ENCODE peak calls at places on chromosomes 2 and 18, in five cellular contexts. U is neuronal stem cell, A is IMR-90, C is H1, P is mesendoderm. Z is an unnamed sample. For H3K36me3, the result is how much of the 10 kb centered on the place peaks cover.

GRCh38 chr2:195672674-195673073 is 15.6 kb downstream of the SLC39A10 start:
- DNase-seq in U (no peak), A (no peak), C (no peak), P (peak), Z (no peak)

GRCh38 chr2:33412920-33413319 is 63.5 kb upstream of the RASGRP3 start:
- DNase-seq in U (no peak), A (peak), C (no peak), P (peak), Z (peak)

GRCh38 chr18:26875040-26875654 is 9.6 kb upstream of the AQP4 start:
- DNase-seq in U (no peak), A (no peak), C (no peak), P (no peak), Z (no peak)

GRCh38 chr2:213316001-213316735 is 31.9 kb downstream of the SPAG16 start:
- DNase-seq in U (no peak), A (peak), C (no peak), P (peak), Z (peak)

GRCh38 chr2:85134255-85135065 is 1.3 kb downstream of the TCF7L1 start:
- DNase-seq in U (peak), A (peak), C (no peak), P (peak), Z (peak)

GRCh38 chr2:57343391-57344006 is 703.1 kb upstream of the VRK2 start:
- DNase-seq in U (no peak), A (no peak), C (no peak), P (peak), Z (no peak)

GRCh38 chr2:160349306-160349705 is 144.3 kb downstream of the RBMS1 start:
- DNase-seq in U (no peak), A (peak), C (no peak), P (no peak), Z (no peak)

GRCh38 chr18:27860701-27861107 is 316.2 kb downstream of the CDH2 start:
- DNase-seq in U (no peak), A (peak), C (no peak), P (peak), Z (peak)

GRCh38 chr2:96509114-96509846 is 4.1 kb upstream of the NEURL3 start:
- DNase-seq in U (peak), A (peak), C (peak), P (peak), Z (peak)

GRCh38 chr2:153373510-153374279 is 104.9 kb downstream of the RPRM start:
- DNase-seq in U (no peak), A (no peak), C (no peak), P (no peak), Z (no peak)

GRCh38 chr2:27753744-27754588 is 17.6 kb upstream of the MRPL33 start:
- DNase-seq in U (peak), A (peak), C (peak), P (peak), Z (peak)
- H3K4me3 ChIP-seq in U (no peak), A (no peak), C (no peak), P (no peak), Z (no peak)

DNA sequence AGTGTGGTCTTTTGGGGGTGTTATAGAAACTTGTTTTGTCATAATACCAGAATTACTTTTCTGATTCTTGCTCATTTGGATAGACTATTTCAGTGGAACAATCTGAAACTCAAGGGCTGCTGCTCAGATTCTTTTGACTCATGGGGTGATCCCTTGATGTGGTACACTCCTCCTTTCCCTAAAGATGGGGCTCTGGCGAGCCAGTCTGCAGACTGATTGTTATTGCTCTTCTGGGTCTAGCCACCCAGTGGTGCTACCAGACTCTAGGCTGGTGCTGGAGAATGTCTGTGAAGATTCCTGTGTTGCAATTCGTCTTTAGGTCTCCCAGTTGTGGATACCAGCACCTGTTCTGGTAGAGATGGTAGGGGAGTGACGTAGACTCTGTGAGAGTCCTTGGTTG is 4.2 kb upstream of the MARS2 start:
- DNase-seq in U (no peak), A (no peak), C (no peak), P (no peak), Z (no peak)
- H3K36me3 ChIP-seq in U (under half), A (under half), C (under half), P (under half), Z (under half)

GRCh38 chr2:239834143-239834542 is 191.0 kb downstream of the NDUFA10 start:
- DNase-seq in U (no peak), A (no peak), C (no peak), P (no peak), Z (no peak)
- H2BK15ac ChIP-seq in U (no peak), A (no peak), C (no peak), P (no peak), Z (no peak)

GRCh38 chr2:37657471-37657870 is 14.0 kb downstream of the CDC42EP3 start:
- DNase-seq in U (no peak), A (no peak), C (no peak), P (no peak), Z (no peak)

GRCh38 chr2:37659723-37660122 is 11.7 kb downstream of the CDC42EP3 start:
- DNase-seq in U (no peak), A (no peak), C (no peak), P (no peak), Z (no peak)

GRCh38 chr2:37656512-37657423 is 14.7 kb downstream of the CDC42EP3 start:
- DNase-seq in U (peak), A (no peak), C (peak), P (peak), Z (peak)

GRCh38 chr2:37655442-37655841 is 16.0 kb downstream of the CDC42EP3 start:
- DNase-seq in U (no peak), A (no peak), C (no peak), P (no peak), Z (no peak)

GRCh38 chr2:37658682-37659081 is 12.8 kb downstream of the CDC42EP3 start:
- DNase-seq in U (no peak), A (no peak), C (no peak), P (peak), Z (no peak)
- H3K4me3 ChIP-seq in U (no peak), A (no peak), C (no peak), P (no peak), Z (no peak)

GRCh38 chr2:9416267-9416961 is 6.9 kb downstream of the ITGB1BP1 start:
- DNase-seq in U (no peak), A (no peak), C (no peak), P (no peak), Z (no peak)

GRCh38 chr2:9415770-9416169 is 7.6 kb downstream of the ITGB1BP1 start:
- DNase-seq in U (no peak), A (peak), C (no peak), P (no peak), Z (no peak)

GRCh38 chr2:9410108-9410507 is 13.2 kb downstream of the ITGB1BP1 start:
- DNase-seq in U (no peak), A (no peak), C (no peak), P (no peak), Z (no peak)

GRCh38 chr2:9408641-9409151 is 14.6 kb downstream of the ITGB1BP1 start:
- DNase-seq in U (no peak), A (no peak), C (no peak), P (no peak), Z (no peak)

GRCh38 chr2:9412756-9413155 is 10.6 kb downstream of the ITGB1BP1 start:
- DNase-seq in U (no peak), A (no peak), C (no peak), P (no peak), Z (no peak)
- H3K36me3 ChIP-seq in U (under half), A (under half), C (under half), P (under half), Z (half or more)

Z was measured in mesenchymal stem cell.